ENCODE peak calls at places on chromosome 11, in nine cellular contexts. One of them, this sample, is unnamed.

GRCh38 chr11:1006762-1007161 is 29.8 kb downstream of the MUC6 start:
- DNase-seq in breast epithelium: no peak
- DNase-seq in A673: no peak
- DNase-seq in HFF-Myc: no peak
- DNase-seq in EH: no peak
- DNase-seq in stimulated activated CD8-positive, alpha-beta memory T cell treated with anti-CD3 and anti-CD28 coated beads, Interleukin-7, amount 100 ng/mL, for 1 hour: no peak
- DNase-seq in CD8-positive, alpha-beta T cell: peak; percentile 8
- DNase-seq in AG04449: no peak
- DNase-seq in mucosa of gallbladder: no peak
- DNase-seq in this sample: no peak

GRCh38 chr11:76288166-76288978 is 82.1 kb upstream of the WNT11 start:
- DNase-seq in breast epithelium: no peak
- DNase-seq in A673: no peak
- DNase-seq in HFF-Myc: no peak
- DNase-seq in EH: no peak
- DNase-seq in stimulated activated CD8-positive, alpha-beta memory T cell treated with anti-CD3 and anti-CD28 coated beads, Interleukin-7, amount 100 ng/mL, for 1 hour: no peak
- DNase-seq in CD8-positive, alpha-beta T cell: no peak
- DNase-seq in AG04449: no peak
- DNase-seq in mucosa of gallbladder: no peak
- DNase-seq in this sample: no peak

GRCh38 chr11:117026593-117027330 is 71.5 kb downstream of the SIK3 start:
- DNase-seq in breast epithelium: no peak
- DNase-seq in A673: peak; percentile 80
- DNase-seq in HFF-Myc: peak; percentile 39
- DNase-seq in EH: peak; percentile 76
- DNase-seq in stimulated activated CD8-positive, alpha-beta memory T cell treated with anti-CD3 and anti-CD28 coated beads, Interleukin-7, amount 100 ng/mL, for 1 hour: no peak
- DNase-seq in CD8-positive, alpha-beta T cell: no peak
- DNase-seq in AG04449: peak; percentile 31
- DNase-seq in mucosa of gallbladder: no peak
- DNase-seq in this sample: no peak

GRCh38 chr11:62931501-62932278 is 10.5 kb upstream of the CHRM1 start:
- DNase-seq in breast epithelium: no peak
- DNase-seq in A673: peak; percentile 70
- DNase-seq in HFF-Myc: no peak
- DNase-seq in EH: peak; percentile 28
- DNase-seq in stimulated activated CD8-positive, alpha-beta memory T cell treated with anti-CD3 and anti-CD28 coated beads, Interleukin-7, amount 100 ng/mL, for 1 hour: no peak
- DNase-seq in CD8-positive, alpha-beta T cell: no peak
- DNase-seq in AG04449: no peak
- DNase-seq in mucosa of gallbladder: no peak
- DNase-seq in this sample: no peak

GRCh38 chr11:130582994-130583393 is 134.5 kb downstream of the ADAMTS15 start:
- DNase-seq in breast epithelium: no peak
- DNase-seq in A673: no peak
- DNase-seq in HFF-Myc: no peak
- DNase-seq in EH: no peak
- DNase-seq in stimulated activated CD8-positive, alpha-beta memory T cell treated with anti-CD3 and anti-CD28 coated beads, Interleukin-7, amount 100 ng/mL, for 1 hour: no peak
- DNase-seq in CD8-positive, alpha-beta T cell: no peak
- DNase-seq in AG04449: no peak
- DNase-seq in mucosa of gallbladder: no peak
- DNase-seq in this sample: no peak

GRCh38 chr11:122308286-122308685 is 192.3 kb upstream of the BLID start:
- DNase-seq in breast epithelium: no peak
- DNase-seq in A673: no peak
- DNase-seq in HFF-Myc: no peak
- DNase-seq in EH: no peak
- DNase-seq in stimulated activated CD8-positive, alpha-beta memory T cell treated with anti-CD3 and anti-CD28 coated beads, Interleukin-7, amount 100 ng/mL, for 1 hour: no peak
- DNase-seq in CD8-positive, alpha-beta T cell: no peak
- DNase-seq in AG04449: no peak
- DNase-seq in mucosa of gallbladder: no peak
- DNase-seq in this sample: no peak

GRCh38 chr11:1533342-1533725 is 38.7 kb downstream of the DUSP8 start:
- DNase-seq in breast epithelium: no peak
- DNase-seq in A673: no peak
- DNase-seq in HFF-Myc: no peak
- DNase-seq in EH: no peak
- DNase-seq in stimulated activated CD8-positive, alpha-beta memory T cell treated with anti-CD3 and anti-CD28 coated beads, Interleukin-7, amount 100 ng/mL, for 1 hour: no peak
- DNase-seq in CD8-positive, alpha-beta T cell: no peak
- DNase-seq in AG04449: no peak
- DNase-seq in mucosa of gallbladder: no peak
- DNase-seq in this sample: no peak

GRCh38 chr11:81165164-81165563 is 1568.5 kb downstream of the FAM181B start:
- DNase-seq in breast epithelium: no peak
- DNase-seq in A673: peak; percentile 61
- DNase-seq in HFF-Myc: no peak
- DNase-seq in EH: no peak
- DNase-seq in stimulated activated CD8-positive, alpha-beta memory T cell treated with anti-CD3 and anti-CD28 coated beads, Interleukin-7, amount 100 ng/mL, for 1 hour: no peak
- DNase-seq in CD8-positive, alpha-beta T cell: no peak
- DNase-seq in AG04449: no peak
- DNase-seq in mucosa of gallbladder: no peak
- DNase-seq in this sample: no peak

GRCh38 chr11:72569966-72570892 is 104.0 kb downstream of the PDE2A start:
- DNase-seq in breast epithelium: no peak
- DNase-seq in A673: no peak
- DNase-seq in HFF-Myc: peak; percentile 36
- DNase-seq in EH: peak; percentile 75
- DNase-seq in stimulated activated CD8-positive, alpha-beta memory T cell treated with anti-CD3 and anti-CD28 coated beads, Interleukin-7, amount 100 ng/mL, for 1 hour: no peak
- DNase-seq in CD8-positive, alpha-beta T cell: no peak
- DNase-seq in AG04449: peak; percentile 3
- DNase-seq in mucosa of gallbladder: no peak
- DNase-seq in this sample: no peak